ENCODE peak calls at places on chromosomes 2 and 18, in eight cellular contexts. E is K562, I is RWPE2, L is neural progenitor cell, X is SJSA1, Q is sigmoid colon, A is small intestine, F is left lung. T is an unnamed sample. For H3K36me3, the result is how much of the 10 kb centered on the place peaks cover.

GRCh38 chr2:97348265-97348664 is 235.3 kb downstream of the ANKRD36 start:
- DNase-seq in F (peak), Q (no peak), L (peak), E (no peak), A (no peak), X (no peak), I (no peak), T (no peak)

GRCh38 chr2:10947005-10947440 is 35.3 kb downstream of the KCNF1 start:
- DNase-seq in X (no peak), E (no peak), L (no peak), F (no peak), A (no peak), Q (no peak), I (no peak), T (no peak)

GRCh38 chr2:96148410-96149217 is 3.4 kb upstream of the DUSP2 start:
- DNase-seq in E (peak), I (peak), F (peak), Q (peak), A (peak), X (peak), L (peak), T (peak)

GRCh38 chr2:193566276-193566675 is 1371.5 kb upstream of the TMEFF2 start:
- DNase-seq in A (no peak), X (no peak), E (no peak), I (no peak), Q (no peak), F (no peak), L (no peak), T (no peak)

GRCh38 chr2:128008089-128008672 is 19.7 kb downstream of the SAP130 start:
- DNase-seq in X (no peak), A (no peak), Q (no peak), I (no peak), L (no peak), E (no peak), F (no peak), T (no peak)

GRCh38 chr2:98269830-98270229 is 76.4 kb upstream of the CNGA3 start:
- DNase-seq in X (no peak), I (no peak), F (no peak), Q (no peak), E (no peak), L (no peak), A (no peak), T (no peak)

GRCh38 chr2:180227461-180227860 is 220.4 kb upstream of the CWC22 start:
- DNase-seq in L (no peak), F (no peak), A (no peak), Q (no peak), X (no peak), E (no peak), I (no peak), T (no peak)

GRCh38 chr18:77062518-77063003 is 70.0 kb downstream of the MBP start:
- DNase-seq in L (no peak), X (no peak), E (no peak), F (no peak), A (peak), I (no peak), Q (no peak), T (no peak)

GRCh38 chr2:83516503-83516902 is 942.6 kb downstream of the SUCLG1 start:
- DNase-seq in F (no peak), E (peak), Q (no peak), L (no peak), X (no peak), A (no peak), I (no peak), T (no peak)

GRCh38 chr18:73827801-73828200 is 319.8 kb downstream of the FBXO15 start:
- DNase-seq in Q (no peak), A (no peak), F (no peak), L (no peak), I (no peak), X (no peak), E (no peak), T (no peak)

GRCh38 chr2:238262496-238263122 is 22.8 kb upstream of the HES6 start:
- DNase-seq in A (no peak), X (no peak), F (peak), L (no peak), Q (peak), E (no peak), I (no peak), T (peak)

GRCh38 chr2:219514836-219515235 is 554 bp downstream of the ASIC4 start:
- DNase-seq in I (no peak), Q (no peak), A (no peak), E (no peak), L (no peak), X (no peak), F (peak), T (no peak)

GRCh38 chr2:10297950-10298349 is 4.8 kb upstream of the HPCAL1 start:
- DNase-seq in X (peak), L (no peak), F (no peak), Q (peak), A (no peak), I (no peak), E (no peak), T (no peak)

GRCh38 chr2:124983595-124983994 is 958.5 kb downstream of the CNTNAP5 start:
- DNase-seq in E (no peak), I (no peak), L (no peak), X (no peak), A (no peak), F (no peak), Q (no peak), T (no peak)

GRCh38 chr2:84897773-84898172 is 7.7 kb upstream of the TMSB10 start:
- DNase-seq in L (no peak), F (no peak), Q (no peak), X (no peak), I (no peak), A (no peak), E (no peak), T (no peak)

GRCh38 chr2:193963472-193964119 is 1693.4 kb upstream of the SLC39A10 start:
- DNase-seq in I (no peak), L (peak), Q (no peak), A (peak), X (no peak), F (no peak), E (no peak), T (no peak)

GRCh38 chr18:76943542-76944339 is 121.4 kb downstream of the ZNF236 start:
- DNase-seq in E (no peak), Q (peak), A (no peak), I (no peak), X (no peak), F (peak), L (no peak), T (peak)

GRCh38 chr18:27276479-27276878 is 91.4 kb upstream of the CHST9 start:
- DNase-seq in E (no peak), F (no peak), Q (no peak), I (no peak), A (no peak), X (no peak), L (no peak), T (no peak)

GRCh38 chr2:46770622-46771021 is 145.0 kb downstream of the MCFD2 start:
- DNase-seq in A (no peak), X (no peak), E (no peak), F (no peak), I (no peak), L (no peak), Q (no peak), T (no peak)

GRCh38 chr18:47775961-47776360 is 154.5 kb downstream of the SMAD2 start:
- DNase-seq in A (no peak), I (no peak), E (no peak), L (no peak), X (no peak), Q (no peak), F (no peak), T (no peak)

GRCh38 chr2:239589270-239589825 is 188.5 kb upstream of the HDAC4 start:
- DNase-seq in F (peak), I (peak), A (no peak), E (no peak), Q (peak), X (no peak), L (no peak), T (peak)
- H3K36me3 ChIP-seq in F (under half), I (under half), A (under half), E (under half), Q (under half), X (under half), L (under half), T (under half)

DNA sequence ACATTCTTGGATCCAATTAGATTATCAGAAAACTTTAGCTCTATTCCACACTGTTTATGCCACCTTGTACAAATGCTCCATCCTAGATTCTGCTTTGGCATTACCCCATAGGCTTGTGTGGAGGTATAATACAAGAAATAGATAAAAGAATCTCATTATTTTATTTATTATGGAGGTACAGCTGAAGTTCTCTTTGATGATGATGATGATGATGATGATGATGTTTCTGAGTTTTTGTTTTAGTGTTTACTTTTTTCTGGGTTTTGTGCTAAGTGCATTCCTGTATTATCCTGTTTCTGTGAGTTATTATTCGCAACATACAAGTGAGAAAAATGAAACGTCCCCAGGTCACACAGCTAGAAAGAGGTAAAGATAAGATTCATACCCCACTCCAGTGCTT is 43.4 kb downstream of the ANXA4 start:
- DNase-seq in A (no peak), X (no peak), E (no peak), I (no peak), L (no peak), Q (no peak), F (no peak), T (no peak)
- H3K27ac ChIP-seq in A (no peak), X (no peak), E (no peak), I (no peak), L (no peak), Q (no peak), F (no peak), T (no peak)

GRCh38 chr2:135151615-135152014 is 99.5 kb downstream of the RAB3GAP1 start:
- DNase-seq in X (no peak), Q (no peak), A (no peak), E (no peak), L (no peak), F (no peak), I (no peak), T (no peak)

GRCh38 chr2:135149251-135149650 is 97.2 kb downstream of the RAB3GAP1 start:
- DNase-seq in A (peak), L (no peak), Q (no peak), E (no peak), I (no peak), F (no peak), X (no peak), T (no peak)

GRCh38 chr2:135152361-135152760 is 100.3 kb downstream of the RAB3GAP1 start:
- DNase-seq in Q (no peak), I (no peak), F (no peak), L (no peak), X (no peak), E (no peak), A (no peak), T (no peak)

GRCh38 chr2:135154962-135155361 is 102.9 kb downstream of the RAB3GAP1 start:
- DNase-seq in Q (no peak), X (no peak), A (no peak), F (no peak), E (no peak), L (no peak), I (no peak), T (no peak)

DNA sequence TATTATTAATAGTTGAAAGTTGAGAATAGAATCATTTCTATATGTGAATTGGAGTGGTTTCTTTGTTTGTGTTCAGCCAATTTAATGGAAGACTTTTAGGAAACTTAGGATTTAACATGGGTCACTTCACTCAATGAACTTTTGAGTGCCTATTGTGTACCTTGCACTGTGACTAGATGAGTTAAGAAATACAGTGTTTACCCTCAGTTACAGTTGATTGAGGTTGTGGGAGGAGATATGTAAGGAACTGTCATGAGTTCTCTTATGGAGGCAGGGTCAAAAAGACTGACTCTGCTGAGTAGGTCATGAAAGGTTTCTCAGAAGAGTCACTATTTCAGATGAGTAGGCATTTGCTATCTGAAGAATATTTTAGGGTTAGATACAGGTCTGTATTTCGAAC is 98.6 kb downstream of the RAB3GAP1 start:
- DNase-seq in F (no peak), E (no peak), Q (no peak), I (no peak), A (peak), L (peak), X (no peak), T (no peak)
- H3K36me3 ChIP-seq in F (half or more), E (half or more), Q (half or more), I (half or more), A (under half), L (under half), X (under half), T (half or more)

GRCh38 chr2:169509230-169509917 is at the start of gene KLHL41:
- DNase-seq in I (no peak), Q (no peak), F (no peak), X (no peak), L (peak), A (peak), E (no peak), T (no peak)
- H3K27ac ChIP-seq in I (no peak), Q (peak), F (peak), X (no peak), L (peak), A (no peak), E (no peak), T (no peak)

DNA sequence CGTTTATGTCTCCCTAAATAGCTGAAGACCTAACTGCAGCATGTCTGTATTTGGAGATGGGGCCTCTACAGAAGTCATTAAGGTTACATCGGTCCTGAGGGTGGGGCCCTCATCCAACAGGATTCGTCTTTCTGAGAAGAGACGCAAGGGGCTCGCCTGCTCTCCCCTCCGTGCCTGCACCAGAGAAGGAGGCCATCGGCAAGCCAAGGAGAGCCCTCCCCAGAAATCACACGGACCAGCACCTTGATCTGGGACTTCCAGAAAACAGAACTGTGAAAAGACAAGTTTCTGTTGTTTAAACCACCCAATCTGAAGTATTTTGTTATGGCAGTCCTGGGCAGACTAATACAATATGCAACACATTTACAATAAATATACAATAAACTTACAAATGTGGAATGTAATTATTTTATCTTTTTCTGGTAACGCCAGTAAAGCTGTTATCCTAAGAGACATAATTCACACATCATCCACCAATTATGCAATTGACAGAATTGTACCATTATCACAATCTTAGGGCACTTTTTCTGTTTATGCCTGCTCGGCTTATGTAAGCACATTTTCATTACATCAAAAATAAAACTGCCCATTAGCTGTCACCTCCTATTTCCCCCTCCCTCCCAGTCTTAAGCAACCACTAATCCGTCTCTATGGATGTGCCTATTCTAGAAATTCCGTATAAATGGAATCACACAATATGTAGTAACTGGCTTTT is 6.1 kb downstream of the HSBP1L1 start:
- DNase-seq in E (no peak), A (no peak), L (no peak), Q (no peak), I (no peak), X (no peak), F (no peak), T (no peak)
- H3K36me3 ChIP-seq in E (half or more), A (under half), L (under half), Q (half or more), I (half or more), X (half or more), F (half or more), T (half or more)

GRCh38 chr18:36352384-36352783 is 54.9 kb downstream of the FHOD3 start:
- DNase-seq in A (no peak), Q (no peak), L (no peak), F (no peak), I (no peak), X (no peak), E (no peak), T (no peak)
- H3K27ac ChIP-seq in A (no peak), Q (no peak), L (no peak), F (no peak), I (no peak), X (no peak), E (no peak), T (no peak)

GRCh38 chr2:73252238-73253027 is 18.3 kb downstream of the CCT7 start:
- DNase-seq in F (no peak), E (no peak), L (no peak), A (no peak), Q (no peak), I (no peak), X (no peak), T (no peak)

GRCh38 chr2:73246850-73247249 is 12.7 kb downstream of the CCT7 start:
- DNase-seq in X (no peak), L (no peak), A (no peak), Q (no peak), F (no peak), I (no peak), E (no peak), T (no peak)

GRCh38 chr2:73250872-73251846 is 17.1 kb downstream of the CCT7 start:
- DNase-seq in L (no peak), A (no peak), Q (no peak), X (no peak), F (no peak), I (no peak), E (no peak), T (no peak)

GRCh38 chr2:73253400-73253799 is 19.3 kb downstream of the CCT7 start:
- DNase-seq in Q (no peak), L (no peak), X (no peak), A (no peak), F (no peak), I (no peak), E (no peak), T (no peak)

DNA sequence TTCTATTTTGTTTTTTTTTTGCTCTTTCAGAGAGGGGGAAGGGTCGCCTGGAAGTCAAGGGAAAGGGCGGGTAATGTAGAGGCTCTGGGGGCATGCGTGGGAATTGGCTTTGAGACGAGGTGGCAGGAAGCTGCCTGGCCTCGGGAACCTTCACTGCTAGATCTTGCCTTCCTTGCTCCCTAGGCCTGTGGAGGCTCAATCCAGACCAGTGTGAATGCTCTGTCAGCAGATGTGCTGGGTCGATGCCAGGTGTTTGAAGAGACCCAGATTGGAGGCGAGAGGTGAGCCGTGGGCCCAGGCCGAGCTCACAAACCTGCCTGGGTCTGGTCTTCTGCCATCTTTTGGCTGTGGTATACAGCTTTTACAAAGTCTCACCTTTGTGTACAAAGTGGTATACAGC is 15.5 kb downstream of the CCT7 start:
- DNase-seq in I (no peak), X (no peak), E (no peak), L (no peak), Q (no peak), A (no peak), F (no peak), T (no peak)
- H3K36me3 ChIP-seq in I (half or more), X (half or more), E (half or more), L (under half), Q (half or more), A (under half), F (half or more), T (half or more)

GRCh38 chr2:43100883-43101662 is 125.3 kb downstream of the ZFP36L2 start:
- DNase-seq in L (peak), Q (peak), A (peak), E (no peak), F (peak), I (no peak), X (no peak), T (no peak)
- H3K27ac ChIP-seq in L (peak), Q (peak), A (no peak), E (no peak), F (peak), I (no peak), X (no peak), T (peak)

DNA sequence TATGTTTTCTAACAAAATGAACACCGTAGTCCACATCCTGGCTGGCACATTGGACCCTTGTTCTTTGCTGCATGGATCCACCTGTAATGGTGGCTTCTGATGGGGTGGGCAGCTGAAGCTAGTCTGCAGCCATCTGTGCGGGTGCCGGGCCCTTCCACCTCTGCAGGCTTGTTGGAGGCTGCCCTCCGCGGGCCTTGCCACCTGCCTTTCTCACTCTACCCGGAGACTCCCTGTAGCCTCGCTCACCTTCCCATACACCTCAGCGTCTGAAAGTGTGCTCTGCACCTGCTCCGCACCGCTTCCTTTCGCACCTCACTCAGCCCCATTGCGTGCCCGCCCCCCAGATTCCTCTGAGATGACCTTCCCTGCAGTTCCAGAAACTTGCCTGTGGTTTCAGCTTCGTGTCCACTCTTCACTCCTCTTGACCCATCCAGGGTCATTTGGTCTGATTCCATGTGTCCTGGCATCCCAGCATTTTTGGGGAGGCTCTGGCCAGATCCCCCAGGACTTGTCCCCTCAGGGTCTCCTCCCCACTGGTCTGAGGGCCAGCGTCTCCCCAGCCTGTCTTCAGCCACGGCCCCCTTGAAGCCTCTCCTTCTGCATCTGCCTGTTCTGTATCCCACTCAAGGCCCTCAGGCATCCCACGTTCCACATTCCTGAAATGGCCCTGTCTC is 18.2 kb downstream of the ATG4B start:
- DNase-seq in E (no peak), L (no peak), I (no peak), A (no peak), Q (no peak), X (no peak), F (peak), T (no peak)
- H3K36me3 ChIP-seq in E (half or more), L (under half), I (half or more), A (under half), Q (half or more), X (half or more), F (half or more), T (half or more)